ENCODE peak calls at places on chromosome 2, in seven cellular contexts. F, E, T, G, D, I and O are unnamed samples.

GRCh38 chr2:99488587-99488998 is 1.2 kb downstream of the REV1 start:
- DNase-seq in F (no peak), D (no peak), I (peak), E (no peak), T (no peak), G (no peak), O (no peak)

GRCh38 chr2:47082976-47083375 is 72.1 kb downstream of the STPG4 start:
- DNase-seq in D (no peak), T (no peak), I (no peak), G (no peak), E (no peak), F (no peak), O (no peak)

GRCh38 chr2:46814160-46814559 is 101.4 kb downstream of the MCFD2 start:
- DNase-seq in T (no peak), E (no peak), F (no peak), G (peak), D (no peak), I (peak), O (no peak)

GRCh38 chr2:186599186-186599778 is 9.4 kb downstream of the ITGAV start:
- DNase-seq in I (no peak), D (no peak), G (no peak), T (no peak), F (no peak), E (no peak), O (no peak)

GRCh38 chr2:236637691-236638569 is 68.3 kb downstream of the ACKR3 start:
- DNase-seq in I (no peak), T (no peak), G (peak), F (no peak), D (no peak), E (no peak), O (no peak)

GRCh38 chr2:128812183-128812940 is 493.7 kb upstream of the HS6ST1 start:
- DNase-seq in T (no peak), G (no peak), E (no peak), I (no peak), F (no peak), D (peak), O (no peak)

GRCh38 chr2:46866770-46867246 is 48.8 kb downstream of the MCFD2 start:
- DNase-seq in E (no peak), F (no peak), G (peak), I (no peak), D (no peak), T (peak), O (no peak)

GRCh38 chr2:88345842-88346241 is 106.7 kb downstream of the FOXI3 start:
- DNase-seq in D (no peak), T (no peak), I (no peak), G (no peak), E (no peak), F (no peak), O (no peak)

GRCh38 chr2:98634406-98635092 is 26.2 kb downstream of the UNC50 start:
- DNase-seq in G (no peak), F (peak), T (no peak), D (no peak), I (peak), E (peak), O (no peak)

GRCh38 chr2:175804130-175804529 is 197.9 kb downstream of the LNPK start:
- DNase-seq in G (no peak), T (no peak), E (no peak), I (no peak), F (no peak), D (no peak), O (no peak)

GRCh38 chr2:237774811-237775553 is 23.6 kb upstream of the RBM44 start:
- DNase-seq in D (peak), G (no peak), F (peak), E (peak), I (peak), T (peak), O (peak)

GRCh38 chr2:58089081-58089480 is 42.5 kb downstream of the VRK2 start:
- DNase-seq in D (no peak), E (no peak), F (no peak), T (no peak), I (no peak), G (no peak), O (no peak)

GRCh38 chr2:109702250-109702985 is 88.3 kb downstream of the SOWAHC start:
- DNase-seq in D (no peak), E (peak), F (no peak), T (no peak), G (peak), I (no peak), O (no peak)

GRCh38 chr2:239668651-239669050 is 267.8 kb upstream of the HDAC4 start:
- DNase-seq in T (no peak), D (no peak), E (no peak), I (no peak), F (no peak), G (no peak), O (no peak)

GRCh38 chr2:111679202-111679601 is 204.8 kb downstream of the ANAPC1 start:
- DNase-seq in D (no peak), T (no peak), G (no peak), I (no peak), E (no peak), F (no peak), O (no peak)

GRCh38 chr2:36441816-36442215 is 86.2 kb downstream of the CRIM1 start:
- DNase-seq in G (no peak), D (no peak), I (no peak), T (no peak), E (no peak), F (no peak), O (no peak)

GRCh38 chr2:69026026-69026425 is 13.0 kb downstream of the ANTXR1 start:
- DNase-seq in T (peak), E (peak), D (no peak), I (no peak), G (no peak), F (peak), O (no peak)

GRCh38 chr2:150142561-150142960 is 344.9 kb downstream of the RND3 start:
- DNase-seq in D (no peak), I (no peak), T (no peak), E (no peak), G (no peak), F (no peak), O (no peak)

GRCh38 chr2:197707316-197708213 is 2.4 kb downstream of the MARS2 start:
- DNase-seq in D (no peak), I (peak), F (peak), E (no peak), G (no peak), T (no peak), O (no peak)

GRCh38 chr2:38076250-38076709 is 329 bp upstream of the CYP1B1 start:
- DNase-seq in D (peak), G (peak), F (peak), I (peak), T (peak), E (peak), O (no peak)

GRCh38 chr2:4914551-4914950 is 777.6 kb upstream of the SOX11 start:
- DNase-seq in F (no peak), E (no peak), T (no peak), I (no peak), D (no peak), G (no peak), O (no peak)

GRCh38 chr2:79935771-79936657 is 368.5 kb downstream of the LRRTM1 start:
- DNase-seq in D (peak), T (peak), F (peak), I (peak), E (peak), G (no peak), O (no peak)

GRCh38 chr2:160022162-160022561 is 40.3 kb downstream of the PLA2R1 start:
- DNase-seq in G (no peak), I (no peak), D (no peak), T (no peak), F (peak), E (no peak), O (no peak)

GRCh38 chr2:58428286-58428552 is 187.1 kb upstream of the FANCL start:
- DNase-seq in G (no peak), E (peak), I (no peak), T (no peak), F (peak), D (peak), O (no peak)

DNA sequence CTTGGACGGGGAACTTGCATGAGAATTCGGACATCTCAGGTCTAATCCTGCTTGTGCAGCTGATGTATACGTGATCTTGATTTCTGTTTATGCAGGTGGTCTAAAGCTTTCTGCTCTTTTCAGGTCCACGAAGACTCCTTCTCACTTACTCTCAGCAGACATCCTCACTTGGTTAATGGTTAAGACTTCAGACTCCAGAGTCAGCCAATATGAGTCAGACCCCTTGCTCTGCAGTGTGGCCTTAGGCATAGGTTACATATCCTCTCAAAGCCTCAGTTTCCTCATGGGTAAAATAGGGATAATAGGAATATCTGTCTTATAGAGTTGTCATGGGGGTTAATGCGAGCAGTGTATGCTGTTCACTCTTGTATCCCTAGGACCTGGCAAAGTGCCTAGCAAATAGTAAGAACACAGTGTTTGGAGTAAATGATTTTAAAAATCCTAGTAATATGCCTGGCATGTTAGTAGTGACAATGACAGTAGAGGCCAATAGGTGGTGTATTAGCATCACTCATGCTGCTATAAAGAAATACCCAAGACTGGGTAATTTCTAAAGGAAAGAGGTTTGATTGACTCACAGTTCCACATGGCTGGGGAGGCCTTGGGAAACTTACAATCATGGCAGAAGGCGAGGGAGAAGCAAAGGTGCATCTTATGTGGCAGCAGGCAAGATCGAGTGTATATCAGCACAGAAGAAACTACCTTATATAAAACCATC is 42.3 kb downstream of the XRCC5 start:
- DNase-seq in I (peak), T (no peak), E (no peak), D (no peak), G (no peak), F (no peak), O (no peak)
- TF ChIP-seq CTCF in I (peak), T (no peak), E (no peak), D (peak), G (no peak), F (no peak), O (peak)

GRCh38 chr2:55391155-55391554 is 28.5 kb downstream of the CCDC88A start:
- DNase-seq in T (no peak), E (peak), I (no peak), G (no peak), F (no peak), D (no peak), O (no peak)
- TF ChIP-seq CTCF in T (no peak), E (no peak), I (no peak), G (no peak), F (no peak), D (no peak), O (no peak)

GRCh38 chr2:45578056-45578843 is 32.8 kb downstream of the SRBD1 start:
- DNase-seq in F (peak), I (peak), E (no peak), T (no peak), G (no peak), D (no peak), O (no peak)
- TF ChIP-seq CTCF in F (peak), I (peak), E (no peak), T (no peak), G (no peak), D (peak), O (peak)

GRCh38 chr2:135168119-135168872 is 116.2 kb downstream of the RAB3GAP1 start:
- DNase-seq in F (no peak), I (no peak), T (no peak), E (no peak), G (no peak), D (peak), O (no peak)
- TF ChIP-seq CTCF in F (no peak), I (no peak), T (no peak), E (no peak), G (no peak), D (no peak), O (no peak)

DNA sequence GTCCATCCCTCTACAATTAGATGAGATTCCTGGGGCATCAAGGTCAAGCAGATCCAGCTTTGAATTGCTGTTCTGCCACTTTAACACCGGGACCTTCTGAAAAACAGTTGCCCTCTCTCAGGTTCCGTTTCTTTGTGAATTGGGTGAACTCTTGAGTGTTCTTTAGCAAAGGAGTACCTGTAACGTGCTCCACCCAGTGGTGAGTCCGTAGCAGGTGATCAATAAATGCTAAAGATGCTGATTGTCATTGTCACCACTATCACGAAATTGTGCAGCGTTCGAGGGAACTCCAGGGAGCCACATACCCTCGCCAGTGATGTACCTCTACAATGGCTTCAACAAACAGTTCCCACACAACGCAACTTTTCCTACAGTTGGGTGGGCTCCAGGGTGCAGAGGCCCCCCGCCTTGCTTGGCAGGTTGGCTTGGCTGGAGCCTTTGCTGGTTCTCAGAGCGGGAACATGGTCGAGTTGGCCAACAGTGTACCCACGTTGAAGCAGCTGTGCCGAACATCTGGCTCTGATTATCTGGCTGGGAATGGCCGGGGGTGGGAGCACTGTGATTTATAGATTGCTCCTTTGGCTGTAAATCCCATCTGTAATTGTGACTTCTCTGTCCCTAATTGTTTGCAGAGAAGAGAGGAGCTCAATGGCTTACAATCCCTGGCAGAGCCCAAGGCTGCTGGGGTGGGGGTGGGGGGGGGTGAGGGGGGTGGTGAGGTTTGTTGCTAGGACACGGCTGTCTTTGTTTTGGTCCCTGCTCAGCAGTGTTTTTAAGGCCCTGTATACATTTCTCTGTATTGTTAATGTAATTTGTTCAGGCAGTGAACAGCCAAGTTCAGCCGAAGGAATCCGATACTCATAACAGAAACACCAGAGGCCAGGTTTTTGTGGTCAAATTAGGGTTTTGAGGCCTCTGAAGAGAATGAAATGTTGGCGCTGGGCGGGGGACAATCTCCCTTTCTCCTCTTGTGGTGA is 82.2 kb downstream of the TCF7L1 start:
- DNase-seq in T (no peak), D (peak), I (peak), G (no peak), F (peak), E (no peak), O (no peak)
- TF ChIP-seq CTCF in T (no peak), D (no peak), I (no peak), G (no peak), F (peak), E (no peak), O (no peak)

GRCh38 chr2:121010998-121011397 is 274.0 kb downstream of the TFCP2L1 start:
- DNase-seq in E (no peak), T (no peak), F (no peak), I (no peak), G (no peak), D (no peak), O (no peak)

GRCh38 chr2:121006783-121007489 is 271.3 kb downstream of the GLI2 start:
- DNase-seq in G (no peak), F (no peak), E (no peak), I (no peak), T (no peak), D (no peak), O (no peak)

GRCh38 chr2:121007490-121007853 is 271.8 kb downstream of the GLI2 start:
- DNase-seq in E (no peak), T (no peak), D (no peak), I (no peak), F (no peak), G (no peak), O (no peak)

GRCh38 chr2:121005512-121005911 is 269.8 kb downstream of the GLI2 start:
- DNase-seq in G (no peak), F (no peak), I (no peak), D (no peak), T (no peak), E (no peak), O (no peak)

GRCh38 chr2:121008978-121009377 is 273.3 kb downstream of the GLI2 start:
- DNase-seq in E (no peak), D (no peak), I (no peak), T (no peak), G (no peak), F (peak), O (no peak)
- TF ChIP-seq CTCF in E (no peak), D (no peak), I (peak), T (no peak), G (no peak), F (peak), O (peak)

GRCh38 chr2:104708967-104709366 is 144.9 kb upstream of the POU3F3 start:
- DNase-seq in G (no peak), E (no peak), D (no peak), T (no peak), I (no peak), F (no peak), O (no peak)
- TF ChIP-seq CTCF in G (no peak), E (no peak), D (no peak), T (no peak), I (no peak), F (no peak), O (no peak)